ENCODE peak calls at places on chromosomes 7 and 10, in five cellular contexts. One of them, this sample, is unnamed.

GRCh38 chr7:92850506-92850905 is 14.1 kb upstream of the CDK6 start:
- DNase-seq in stimulated activated CD8-positive, alpha-beta memory T cell treated with anti-CD3 and anti-CD28 coated beads, Interleukin-15, amount 100 ng/mL, for 48 hours: no peak
- DNase-seq in activated CD4-positive, alpha-beta memory T cell treated with anti-CD3 and anti-CD28 coated beads, Interleukin-2, amount 10 ng/mL, durations not matched to agents 7 days and 5 days: no peak
- DNase-seq in esophagus muscularis mucosa: no peak
- DNase-seq in activated naive CD4-positive, alpha-beta T cell: no peak
- DNase-seq in this sample: no peak

GRCh38 chr10:55370021-55370420 is 569.0 kb upstream of the PCDH15 start:
- DNase-seq in stimulated activated CD8-positive, alpha-beta memory T cell treated with anti-CD3 and anti-CD28 coated beads, Interleukin-15, amount 100 ng/mL, for 48 hours: no peak
- DNase-seq in activated naive CD4-positive, alpha-beta T cell: no peak
- DNase-seq in activated CD4-positive, alpha-beta memory T cell treated with anti-CD3 and anti-CD28 coated beads, Interleukin-2, amount 10 ng/mL, durations not matched to agents 7 days and 5 days: no peak
- DNase-seq in esophagus muscularis mucosa: no peak
- DNase-seq in this sample: no peak

GRCh38 chr7:39252916-39253315 is 275.2 kb downstream of the POU6F2 start:
- DNase-seq in esophagus muscularis mucosa: no peak
- DNase-seq in activated naive CD4-positive, alpha-beta T cell: no peak
- DNase-seq in stimulated activated CD8-positive, alpha-beta memory T cell treated with anti-CD3 and anti-CD28 coated beads, Interleukin-15, amount 100 ng/mL, for 48 hours: no peak
- DNase-seq in activated CD4-positive, alpha-beta memory T cell treated with anti-CD3 and anti-CD28 coated beads, Interleukin-2, amount 10 ng/mL, durations not matched to agents 7 days and 5 days: no peak
- DNase-seq in this sample: peak

GRCh38 chr7:127935847-127936376 is 95.3 kb downstream of the LRRC4 start:
- DNase-seq in activated naive CD4-positive, alpha-beta T cell: no peak
- DNase-seq in activated CD4-positive, alpha-beta memory T cell treated with anti-CD3 and anti-CD28 coated beads, Interleukin-2, amount 10 ng/mL, durations not matched to agents 7 days and 5 days: no peak
- DNase-seq in stimulated activated CD8-positive, alpha-beta memory T cell treated with anti-CD3 and anti-CD28 coated beads, Interleukin-15, amount 100 ng/mL, for 48 hours: no peak
- DNase-seq in esophagus muscularis mucosa: no peak
- DNase-seq in this sample: no peak

GRCh38 chr7:55641273-55641691 is 69.0 kb upstream of the VOPP1 start:
- DNase-seq in esophagus muscularis mucosa: no peak
- DNase-seq in stimulated activated CD8-positive, alpha-beta memory T cell treated with anti-CD3 and anti-CD28 coated beads, Interleukin-15, amount 100 ng/mL, for 48 hours: no peak
- DNase-seq in activated CD4-positive, alpha-beta memory T cell treated with anti-CD3 and anti-CD28 coated beads, Interleukin-2, amount 10 ng/mL, durations not matched to agents 7 days and 5 days: peak
- DNase-seq in activated naive CD4-positive, alpha-beta T cell: no peak
- DNase-seq in this sample: peak

GRCh38 chr7:155594961-155595366 is 48.6 kb upstream of the CNPY1 start:
- DNase-seq in esophagus muscularis mucosa: no peak
- DNase-seq in stimulated activated CD8-positive, alpha-beta memory T cell treated with anti-CD3 and anti-CD28 coated beads, Interleukin-15, amount 100 ng/mL, for 48 hours: no peak
- DNase-seq in activated naive CD4-positive, alpha-beta T cell: no peak
- DNase-seq in activated CD4-positive, alpha-beta memory T cell treated with anti-CD3 and anti-CD28 coated beads, Interleukin-2, amount 10 ng/mL, durations not matched to agents 7 days and 5 days: no peak
- DNase-seq in this sample: no peak

GRCh38 chr7:1709900-1710299 is 39.8 kb downstream of the ELFN1 start:
- DNase-seq in stimulated activated CD8-positive, alpha-beta memory T cell treated with anti-CD3 and anti-CD28 coated beads, Interleukin-15, amount 100 ng/mL, for 48 hours: no peak
- DNase-seq in activated naive CD4-positive, alpha-beta T cell: no peak
- DNase-seq in esophagus muscularis mucosa: no peak
- DNase-seq in activated CD4-positive, alpha-beta memory T cell treated with anti-CD3 and anti-CD28 coated beads, Interleukin-2, amount 10 ng/mL, durations not matched to agents 7 days and 5 days: no peak
- DNase-seq in this sample: no peak

GRCh38 chr10:23693895-23694294 is 255.0 kb downstream of the OTUD1 start:
- DNase-seq in stimulated activated CD8-positive, alpha-beta memory T cell treated with anti-CD3 and anti-CD28 coated beads, Interleukin-15, amount 100 ng/mL, for 48 hours: no peak
- DNase-seq in esophagus muscularis mucosa: no peak
- DNase-seq in activated CD4-positive, alpha-beta memory T cell treated with anti-CD3 and anti-CD28 coated beads, Interleukin-2, amount 10 ng/mL, durations not matched to agents 7 days and 5 days: no peak
- DNase-seq in activated naive CD4-positive, alpha-beta T cell: no peak
- DNase-seq in this sample: no peak

GRCh38 chr10:35386594-35387174 is 50.4 kb downstream of the CCNY start:
- DNase-seq in activated CD4-positive, alpha-beta memory T cell treated with anti-CD3 and anti-CD28 coated beads, Interleukin-2, amount 10 ng/mL, durations not matched to agents 7 days and 5 days: no peak
- DNase-seq in stimulated activated CD8-positive, alpha-beta memory T cell treated with anti-CD3 and anti-CD28 coated beads, Interleukin-15, amount 100 ng/mL, for 48 hours: no peak
- DNase-seq in esophagus muscularis mucosa: no peak
- DNase-seq in activated naive CD4-positive, alpha-beta T cell: no peak
- DNase-seq in this sample: peak

GRCh38 chr10:7258948-7259523 is 151.8 kb downstream of the SFMBT2 start:
- DNase-seq in activated CD4-positive, alpha-beta memory T cell treated with anti-CD3 and anti-CD28 coated beads, Interleukin-2, amount 10 ng/mL, durations not matched to agents 7 days and 5 days: peak
- DNase-seq in esophagus muscularis mucosa: no peak
- DNase-seq in stimulated activated CD8-positive, alpha-beta memory T cell treated with anti-CD3 and anti-CD28 coated beads, Interleukin-15, amount 100 ng/mL, for 48 hours: peak
- DNase-seq in activated naive CD4-positive, alpha-beta T cell: peak
- DNase-seq in this sample: peak

GRCh38 chr7:99408347-99409191 is at the start of the genes BUD31 and PDAP1:
- DNase-seq in stimulated activated CD8-positive, alpha-beta memory T cell treated with anti-CD3 and anti-CD28 coated beads, Interleukin-15, amount 100 ng/mL, for 48 hours: peak
- DNase-seq in activated naive CD4-positive, alpha-beta T cell: peak
- DNase-seq in activated CD4-positive, alpha-beta memory T cell treated with anti-CD3 and anti-CD28 coated beads, Interleukin-2, amount 10 ng/mL, durations not matched to agents 7 days and 5 days: peak
- DNase-seq in esophagus muscularis mucosa: peak
- DNase-seq in this sample: peak

GRCh38 chr7:37359662-37360444 is 88.8 kb downstream of the ELMO1 start:
- DNase-seq in stimulated activated CD8-positive, alpha-beta memory T cell treated with anti-CD3 and anti-CD28 coated beads, Interleukin-15, amount 100 ng/mL, for 48 hours: no peak
- DNase-seq in esophagus muscularis mucosa: peak
- DNase-seq in activated naive CD4-positive, alpha-beta T cell: no peak
- DNase-seq in activated CD4-positive, alpha-beta memory T cell treated with anti-CD3 and anti-CD28 coated beads, Interleukin-2, amount 10 ng/mL, durations not matched to agents 7 days and 5 days: no peak
- DNase-seq in this sample: peak

GRCh38 chr7:84950836-84951235 is 236.0 kb downstream of the SEMA3D start:
- DNase-seq in esophagus muscularis mucosa: no peak
- DNase-seq in stimulated activated CD8-positive, alpha-beta memory T cell treated with anti-CD3 and anti-CD28 coated beads, Interleukin-15, amount 100 ng/mL, for 48 hours: no peak
- DNase-seq in activated naive CD4-positive, alpha-beta T cell: no peak
- DNase-seq in activated CD4-positive, alpha-beta memory T cell treated with anti-CD3 and anti-CD28 coated beads, Interleukin-2, amount 10 ng/mL, durations not matched to agents 7 days and 5 days: no peak
- DNase-seq in this sample: peak

GRCh38 chr7:46352335-46352954 is 431.4 kb upstream of the IGFBP3 start:
- DNase-seq in esophagus muscularis mucosa: no peak
- DNase-seq in stimulated activated CD8-positive, alpha-beta memory T cell treated with anti-CD3 and anti-CD28 coated beads, Interleukin-15, amount 100 ng/mL, for 48 hours: no peak
- DNase-seq in activated naive CD4-positive, alpha-beta T cell: no peak
- DNase-seq in activated CD4-positive, alpha-beta memory T cell treated with anti-CD3 and anti-CD28 coated beads, Interleukin-2, amount 10 ng/mL, durations not matched to agents 7 days and 5 days: no peak
- DNase-seq in this sample: peak

GRCh38 chr10:46556515-46557318 is at the start of gene GPRIN2:
- DNase-seq in activated naive CD4-positive, alpha-beta T cell: no peak
- DNase-seq in stimulated activated CD8-positive, alpha-beta memory T cell treated with anti-CD3 and anti-CD28 coated beads, Interleukin-15, amount 100 ng/mL, for 48 hours: no peak
- DNase-seq in activated CD4-positive, alpha-beta memory T cell treated with anti-CD3 and anti-CD28 coated beads, Interleukin-2, amount 10 ng/mL, durations not matched to agents 7 days and 5 days: peak
- DNase-seq in esophagus muscularis mucosa: no peak
- DNase-seq in this sample: no peak

GRCh38 chr7:85405016-85405415 is 218.2 kb upstream of the SEMA3D start:
- DNase-seq in activated CD4-positive, alpha-beta memory T cell treated with anti-CD3 and anti-CD28 coated beads, Interleukin-2, amount 10 ng/mL, durations not matched to agents 7 days and 5 days: no peak
- DNase-seq in stimulated activated CD8-positive, alpha-beta memory T cell treated with anti-CD3 and anti-CD28 coated beads, Interleukin-15, amount 100 ng/mL, for 48 hours: no peak
- DNase-seq in esophagus muscularis mucosa: no peak
- DNase-seq in activated naive CD4-positive, alpha-beta T cell: no peak
- DNase-seq in this sample: no peak

GRCh38 chr7:77331938-77332695 is 84.0 kb downstream of the GSAP start:
- DNase-seq in esophagus muscularis mucosa: peak
- DNase-seq in activated naive CD4-positive, alpha-beta T cell: no peak
- DNase-seq in activated CD4-positive, alpha-beta memory T cell treated with anti-CD3 and anti-CD28 coated beads, Interleukin-2, amount 10 ng/mL, durations not matched to agents 7 days and 5 days: peak
- DNase-seq in stimulated activated CD8-positive, alpha-beta memory T cell treated with anti-CD3 and anti-CD28 coated beads, Interleukin-15, amount 100 ng/mL, for 48 hours: peak
- DNase-seq in this sample: peak

GRCh38 chr7:90345548-90346319 is 782 bp upstream of the GTPBP10 start:
- DNase-seq in activated CD4-positive, alpha-beta memory T cell treated with anti-CD3 and anti-CD28 coated beads, Interleukin-2, amount 10 ng/mL, durations not matched to agents 7 days and 5 days: no peak
- DNase-seq in stimulated activated CD8-positive, alpha-beta memory T cell treated with anti-CD3 and anti-CD28 coated beads, Interleukin-15, amount 100 ng/mL, for 48 hours: no peak
- DNase-seq in activated naive CD4-positive, alpha-beta T cell: no peak
- DNase-seq in esophagus muscularis mucosa: no peak
- DNase-seq in this sample: peak

GRCh38 chr7:10708447-10708846 is 265.2 kb upstream of the PHF14 start:
- DNase-seq in activated CD4-positive, alpha-beta memory T cell treated with anti-CD3 and anti-CD28 coated beads, Interleukin-2, amount 10 ng/mL, durations not matched to agents 7 days and 5 days: no peak
- DNase-seq in activated naive CD4-positive, alpha-beta T cell: no peak
- DNase-seq in stimulated activated CD8-positive, alpha-beta memory T cell treated with anti-CD3 and anti-CD28 coated beads, Interleukin-15, amount 100 ng/mL, for 48 hours: no peak
- DNase-seq in esophagus muscularis mucosa: no peak
- DNase-seq in this sample: no peak

GRCh38 chr10:26939290-26939956 is 78.7 kb upstream of the ABI1 start:
- DNase-seq in activated CD4-positive, alpha-beta memory T cell treated with anti-CD3 and anti-CD28 coated beads, Interleukin-2, amount 10 ng/mL, durations not matched to agents 7 days and 5 days: no peak
- DNase-seq in activated naive CD4-positive, alpha-beta T cell: no peak
- DNase-seq in esophagus muscularis mucosa: no peak
- DNase-seq in stimulated activated CD8-positive, alpha-beta memory T cell treated with anti-CD3 and anti-CD28 coated beads, Interleukin-15, amount 100 ng/mL, for 48 hours: no peak
- DNase-seq in this sample: no peak

GRCh38 chr10:132062181-132062515 is 3.6 kb upstream of the JAKMIP3 start:
- DNase-seq in esophagus muscularis mucosa: no peak
- DNase-seq in activated naive CD4-positive, alpha-beta T cell: no peak
- DNase-seq in stimulated activated CD8-positive, alpha-beta memory T cell treated with anti-CD3 and anti-CD28 coated beads, Interleukin-15, amount 100 ng/mL, for 48 hours: no peak
- DNase-seq in activated CD4-positive, alpha-beta memory T cell treated with anti-CD3 and anti-CD28 coated beads, Interleukin-2, amount 10 ng/mL, durations not matched to agents 7 days and 5 days: no peak
- DNase-seq in this sample: no peak

GRCh38 chr10:48195803-48196202 is 78.7 kb downstream of the FRMPD2 start:
- DNase-seq in activated CD4-positive, alpha-beta memory T cell treated with anti-CD3 and anti-CD28 coated beads, Interleukin-2, amount 10 ng/mL, durations not matched to agents 7 days and 5 days: no peak
- DNase-seq in activated naive CD4-positive, alpha-beta T cell: no peak
- DNase-seq in stimulated activated CD8-positive, alpha-beta memory T cell treated with anti-CD3 and anti-CD28 coated beads, Interleukin-15, amount 100 ng/mL, for 48 hours: no peak
- DNase-seq in esophagus muscularis mucosa: no peak
- DNase-seq in this sample: no peak

GRCh38 chr10:62858364-62858763 is 42.2 kb upstream of the EGR2 start:
- DNase-seq in activated naive CD4-positive, alpha-beta T cell: no peak
- DNase-seq in esophagus muscularis mucosa: no peak
- DNase-seq in activated CD4-positive, alpha-beta memory T cell treated with anti-CD3 and anti-CD28 coated beads, Interleukin-2, amount 10 ng/mL, durations not matched to agents 7 days and 5 days: no peak
- DNase-seq in stimulated activated CD8-positive, alpha-beta memory T cell treated with anti-CD3 and anti-CD28 coated beads, Interleukin-15, amount 100 ng/mL, for 48 hours: no peak
- DNase-seq in this sample: peak

GRCh38 chr7:75596727-75597614 is 104.9 kb downstream of the SPDYE5 start:
- DNase-seq in esophagus muscularis mucosa: no peak
- DNase-seq in stimulated activated CD8-positive, alpha-beta memory T cell treated with anti-CD3 and anti-CD28 coated beads, Interleukin-15, amount 100 ng/mL, for 48 hours: peak
- DNase-seq in activated naive CD4-positive, alpha-beta T cell: no peak
- DNase-seq in activated CD4-positive, alpha-beta memory T cell treated with anti-CD3 and anti-CD28 coated beads, Interleukin-2, amount 10 ng/mL, durations not matched to agents 7 days and 5 days: peak
- DNase-seq in this sample: peak